ENCODE peak calls at places on chromosomes 5 and 9, in seven cellular contexts. C is NT2/D1, A is H1, U is tibial artery, R is heart left ventricle, Q is neuronal stem cell, M is GM23248. Z is an unnamed sample.

GRCh38 chr9:115691097-115691496 is 462.5 kb upstream of the PAPPA start:
- DNase-seq in C (no peak), A (no peak), U (no peak), R (no peak), Q (no peak), M (peak; percentile 98), Z (no peak)

GRCh38 chr9:99433095-99433494 is 211.0 kb downstream of the SEC61B start:
- DNase-seq in C (no peak), A (no peak), U (no peak), R (no peak), Q (no peak), M (no peak), Z (no peak)

GRCh38 chr9:93091056-93091452 is 5.0 kb upstream of the CARD19 start:
- DNase-seq in C (no peak), A (no peak), U (no peak), R (peak; percentile 5), Q (no peak), M (no peak), Z (no peak)

GRCh38 chr5:45750574-45750973 is 54.4 kb upstream of the HCN1 start:
- DNase-seq in C (no peak), A (no peak), U (no peak), R (no peak), Q (no peak), M (no peak), Z (no peak)

GRCh38 chr5:17429353-17429752 is 68.7 kb upstream of the TAF11L2 start:
- DNase-seq in C (no peak), A (no peak), U (no peak), R (no peak), Q (no peak), M (no peak), Z (no peak)

GRCh38 chr5:64769856-64770255 is 1.1 kb downstream of the CWC27 start:
- DNase-seq in C (no peak), A (no peak), U (no peak), R (no peak), Q (no peak), M (no peak), Z (no peak)

GRCh38 chr5:32095261-32095671 is 78.9 kb downstream of the GOLPH3 start:
- DNase-seq in C (no peak), A (no peak), U (no peak), R (no peak), Q (no peak), M (peak; percentile 19), Z (no peak)

GRCh38 chr5:146076028-146076427 is 29.3 kb downstream of the PLAC8L1 start:
- DNase-seq in C (no peak), A (no peak), U (no peak), R (no peak), Q (no peak), M (no peak), Z (no peak)

GRCh38 chr5:78320461-78320860 is 26.0 kb upstream of the AP3B1 start:
- DNase-seq in C (no peak), A (no peak), U (no peak), R (no peak), Q (no peak), M (peak; percentile 64), Z (no peak)

GRCh38 chr5:151683444-151683843 is 3.3 kb downstream of the SPARC start:
- DNase-seq in C (no peak), A (no peak), U (peak; percentile 3), R (no peak), Q (no peak), M (peak; percentile 27), Z (no peak)

GRCh38 chr9:129584136-129584535 is 36.8 kb downstream of the C9orf50 start:
- DNase-seq in C (peak; percentile 65), A (peak; percentile 71), U (peak; percentile 77), R (peak; percentile 75), Q (no peak), M (peak; percentile 85), Z (peak; percentile 72)

GRCh38 chr5:162654661-162655406 is 587.3 kb downstream of the GABRG2 start:
- DNase-seq in C (no peak), A (no peak), U (no peak), R (no peak), Q (no peak), M (no peak), Z (no peak)

GRCh38 chr5:89556215-89557009 is 673.4 kb upstream of the MEF2C start:
- DNase-seq in C (no peak), A (no peak), U (no peak), R (no peak), Q (no peak), M (peak; percentile 98), Z (no peak)

GRCh38 chr9:79591463-79591862 is 19.7 kb downstream of the TLE4 start:
- DNase-seq in C (no peak), A (no peak), U (no peak), R (no peak), Q (no peak), M (no peak), Z (no peak)

GRCh38 chr5:94705427-94705826 is 87.0 kb downstream of the SLF1 start:
- DNase-seq in C (no peak), A (no peak), U (no peak), R (no peak), Q (no peak), M (no peak), Z (no peak)

GRCh38 chr5:53110156-53110555 is 599 bp upstream of the MOCS2 start:
- DNase-seq in C (no peak), A (no peak), U (no peak), R (no peak), Q (no peak), M (no peak), Z (no peak)

GRCh38 chr5:134246771-134247329 is 21.0 kb upstream of the PPP2CA start:
- DNase-seq in C (no peak), A (no peak), U (no peak), R (peak; percentile 86), Q (no peak), M (peak; percentile 25), Z (peak; percentile 44)

GRCh38 chr5:97986069-97986468 is 787.4 kb upstream of the RGMB start:
- DNase-seq in C (peak; percentile 15), A (no peak), U (no peak), R (no peak), Q (no peak), M (peak; percentile 88), Z (no peak)

GRCh38 chr5:74536658-74537057 is 103.9 kb downstream of the ENC1 start:
- DNase-seq in C (no peak), A (no peak), U (no peak), R (no peak), Q (no peak), M (no peak), Z (no peak)

GRCh38 chr5:154626876-154627552 is 128.2 kb upstream of the LARP1 start:
- DNase-seq in C (no peak), A (no peak), U (no peak), R (no peak), Q (no peak), M (no peak), Z (no peak)

GRCh38 chr5:68891718-68892117 is 202.1 kb upstream of the SLC30A5 start:
- DNase-seq in C (no peak), A (no peak), U (no peak), R (no peak), Q (no peak), M (no peak), Z (no peak)

GRCh38 chr9:107707915-107708441 is 218.4 kb upstream of the KLF4 start:
- DNase-seq in C (no peak), A (no peak), U (no peak), R (no peak), Q (no peak), M (peak; percentile 84), Z (no peak)

GRCh38 chr5:73709536-73710129 is 83.6 kb downstream of the ARHGEF28 start:
- DNase-seq in C (no peak), A (no peak), U (no peak), R (no peak), Q (no peak), M (no peak), Z (no peak)

GRCh38 chr9:10265102-10265708 is 347.6 kb downstream of the PTPRD start:
- DNase-seq in C (no peak), A (no peak), U (no peak), R (no peak), Q (no peak), M (peak; percentile 33), Z (no peak)

GRCh38 chr5:150544606-150545219 is 36.8 kb downstream of the NDST1 start:
- DNase-seq in C (peak; percentile 67), A (peak; percentile 97), U (peak; percentile 65), R (peak; percentile 84), Q (peak; percentile 59), M (peak; percentile 74), Z (peak; percentile 27)

GRCh38 chr9:22055090-22055489 is 46.0 kb upstream of the CDKN2B start:
- DNase-seq in C (no peak), A (no peak), U (no peak), R (no peak), Q (no peak), M (no peak), Z (no peak)
- H3K36me3 ChIP-seq in C (no peaks in the 10 kb centered on the region), A (no peaks in the 10 kb centered on the region), U (no peaks in the 10 kb centered on the region), R (no peaks in the 10 kb centered on the region), Q (no peaks in the 10 kb centered on the region), M (no peaks in the 10 kb centered on the region), Z (no peaks in the 10 kb centered on the region)

DNA sequence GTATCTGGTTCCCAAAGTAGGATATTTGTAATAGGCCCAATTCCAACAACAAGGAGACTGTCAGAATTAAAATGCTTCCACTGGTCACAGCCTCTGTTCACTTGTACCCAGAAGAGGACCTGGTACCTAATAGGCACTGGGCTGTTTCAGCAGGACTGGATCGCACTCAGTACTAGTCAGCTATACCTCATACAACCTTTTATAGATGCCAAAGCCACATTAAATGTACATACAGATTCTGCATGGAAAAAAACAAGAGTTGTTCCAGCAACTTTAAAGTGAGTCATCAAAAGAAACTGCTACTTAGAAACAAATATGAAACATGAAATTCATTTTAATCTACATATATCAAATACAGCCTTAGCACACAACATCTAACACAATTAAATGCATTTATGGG is 87.5 kb downstream of the GPR21 start:
- DNase-seq in C (no peak), A (no peak), U (no peak), R (no peak), Q (no peak), M (peak; percentile 21), Z (no peak)
- H3K36me3 ChIP-seq in C (peaks cover 6% of the 10 kb centered on the region), A (peaks cover under 1% of the 10 kb centered on the region), U (no peaks in the 10 kb centered on the region), R (no peaks in the 10 kb centered on the region), Q (no peaks in the 10 kb centered on the region), M (no peaks in the 10 kb centered on the region), Z (no peaks in the 10 kb centered on the region)

DNA sequence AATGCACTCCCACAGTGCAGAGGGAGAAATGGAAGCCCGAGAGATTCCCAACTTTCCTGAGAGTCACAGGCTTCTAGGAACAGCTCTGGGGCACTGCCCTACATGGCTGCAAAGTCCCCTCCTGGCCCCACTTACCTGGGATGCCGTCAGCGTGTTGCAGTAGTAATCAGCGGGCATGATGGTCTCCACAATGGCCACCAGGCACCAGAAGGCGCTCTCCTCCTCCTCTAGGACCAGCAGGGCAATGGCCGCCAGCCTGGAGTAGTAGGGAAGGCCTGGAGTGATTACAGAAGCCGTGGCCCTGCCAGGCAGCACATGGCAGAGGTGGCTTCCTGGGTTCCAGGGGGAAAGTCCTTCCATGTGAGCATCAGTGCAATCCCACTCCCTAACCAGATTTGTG is 10.7 kb upstream of the CORO2A start:
- DNase-seq in C (no peak), A (no peak), U (no peak), R (no peak), Q (no peak), M (no peak), Z (no peak)
- H3K36me3 ChIP-seq in C (peaks cover 32% of the 10 kb centered on the region), A (no peaks in the 10 kb centered on the region), U (peaks cover 14% of the 10 kb centered on the region), R (peaks cover 54% of the 10 kb centered on the region), Q (no peaks in the 10 kb centered on the region), M (peaks cover 34% of the 10 kb centered on the region), Z (no peaks in the 10 kb centered on the region)

DNA sequence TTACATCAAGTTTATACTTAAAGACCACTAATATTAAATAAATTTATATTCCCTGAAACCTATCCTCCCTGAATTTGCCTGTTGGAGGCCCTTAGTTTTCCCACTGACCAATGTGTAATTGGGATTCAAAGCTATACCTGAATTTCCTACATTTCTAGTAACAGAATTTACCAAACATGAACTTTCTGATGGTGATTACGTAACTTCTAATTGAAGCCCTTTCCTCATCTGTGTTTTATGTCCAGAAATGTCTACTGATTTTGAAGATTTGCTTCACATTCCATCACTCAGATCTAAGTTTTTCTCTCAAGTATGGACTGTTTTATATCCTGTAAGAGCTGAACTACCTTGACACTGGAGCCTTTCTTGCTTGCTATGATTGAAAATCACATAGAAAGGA is 12.8 kb downstream of the ZFP62 start:
- DNase-seq in C (no peak), A (no peak), U (no peak), R (no peak), Q (no peak), M (no peak), Z (no peak)
- H3K36me3 ChIP-seq in C (peaks cover 48% of the 10 kb centered on the region), A (peaks cover 26% of the 10 kb centered on the region), U (peaks cover 67% of the 10 kb centered on the region), R (peaks cover 30% of the 10 kb centered on the region), Q (peaks cover 31% of the 10 kb centered on the region), M (peaks cover 37% of the 10 kb centered on the region), Z (peaks cover 29% of the 10 kb centered on the region)